ENCODE peak calls at places on chromosomes 3 and 15, in nine cellular contexts. One of them, this sample, is unnamed.

GRCh38 chr3:139540686-139541085 is 1.1 kb upstream of the RBP1 start:
- DNase-seq in Daoy: no peak
- DNase-seq in GM12864: no peak
- DNase-seq in HTR-8/SVneo: no peak
- DNase-seq in cardiac fibroblast: no peak
- DNase-seq in stimulated activated CD8-positive, alpha-beta memory T cell treated with anti-CD3 and anti-CD28 coated beads, Interleukin-4, amount 100 ng/mL, for 1 hour: no peak
- DNase-seq in stimulated activated CD4-positive, alpha-beta T cell treated with anti-CD3 and anti-CD28 coated beads, Interleukin-2, amount 100 ng/mL, for 24 hours: no peak
- DNase-seq in neural crest cell: no peak
- DNase-seq in CD4-positive, alpha-beta T cell: no peak
- DNase-seq in this sample: no peak

GRCh38 chr3:170470063-170471006 is 51.7 kb downstream of the CLDN11 start:
- DNase-seq in Daoy: no peak
- DNase-seq in GM12864: no peak
- DNase-seq in HTR-8/SVneo: no peak
- DNase-seq in cardiac fibroblast: peak
- DNase-seq in stimulated activated CD8-positive, alpha-beta memory T cell treated with anti-CD3 and anti-CD28 coated beads, Interleukin-4, amount 100 ng/mL, for 1 hour: no peak
- DNase-seq in stimulated activated CD4-positive, alpha-beta T cell treated with anti-CD3 and anti-CD28 coated beads, Interleukin-2, amount 100 ng/mL, for 24 hours: no peak
- DNase-seq in neural crest cell: no peak
- DNase-seq in CD4-positive, alpha-beta T cell: no peak
- DNase-seq in this sample: peak

GRCh38 chr3:127894461-127894860 is 20.6 kb upstream of the KBTBD12 start:
- DNase-seq in Daoy: no peak
- DNase-seq in GM12864: no peak
- DNase-seq in HTR-8/SVneo: no peak
- DNase-seq in cardiac fibroblast: peak
- DNase-seq in stimulated activated CD8-positive, alpha-beta memory T cell treated with anti-CD3 and anti-CD28 coated beads, Interleukin-4, amount 100 ng/mL, for 1 hour: no peak
- DNase-seq in stimulated activated CD4-positive, alpha-beta T cell treated with anti-CD3 and anti-CD28 coated beads, Interleukin-2, amount 100 ng/mL, for 24 hours: no peak
- DNase-seq in neural crest cell: no peak
- DNase-seq in CD4-positive, alpha-beta T cell: no peak
- DNase-seq in this sample: no peak

GRCh38 chr15:65957451-65957850 is 88.2 kb downstream of the RAB11A start:
- DNase-seq in Daoy: no peak
- DNase-seq in GM12864: no peak
- DNase-seq in HTR-8/SVneo: no peak
- DNase-seq in cardiac fibroblast: no peak
- DNase-seq in stimulated activated CD8-positive, alpha-beta memory T cell treated with anti-CD3 and anti-CD28 coated beads, Interleukin-4, amount 100 ng/mL, for 1 hour: no peak
- DNase-seq in stimulated activated CD4-positive, alpha-beta T cell treated with anti-CD3 and anti-CD28 coated beads, Interleukin-2, amount 100 ng/mL, for 24 hours: no peak
- DNase-seq in neural crest cell: no peak
- DNase-seq in CD4-positive, alpha-beta T cell: no peak
- DNase-seq in this sample: no peak

GRCh38 chr3:70736009-70736408 is 423.6 kb upstream of the MDFIC2 start:
- DNase-seq in Daoy: no peak
- DNase-seq in GM12864: no peak
- DNase-seq in HTR-8/SVneo: no peak
- DNase-seq in cardiac fibroblast: peak
- DNase-seq in stimulated activated CD8-positive, alpha-beta memory T cell treated with anti-CD3 and anti-CD28 coated beads, Interleukin-4, amount 100 ng/mL, for 1 hour: no peak
- DNase-seq in stimulated activated CD4-positive, alpha-beta T cell treated with anti-CD3 and anti-CD28 coated beads, Interleukin-2, amount 100 ng/mL, for 24 hours: no peak
- DNase-seq in neural crest cell: no peak
- DNase-seq in CD4-positive, alpha-beta T cell: no peak
- DNase-seq in this sample: peak

GRCh38 chr3:39209329-39209970 is 17.1 kb upstream of the XIRP1 start:
- DNase-seq in Daoy: no peak
- DNase-seq in GM12864: no peak
- DNase-seq in HTR-8/SVneo: no peak
- DNase-seq in cardiac fibroblast: no peak
- DNase-seq in stimulated activated CD8-positive, alpha-beta memory T cell treated with anti-CD3 and anti-CD28 coated beads, Interleukin-4, amount 100 ng/mL, for 1 hour: no peak
- DNase-seq in stimulated activated CD4-positive, alpha-beta T cell treated with anti-CD3 and anti-CD28 coated beads, Interleukin-2, amount 100 ng/mL, for 24 hours: no peak
- DNase-seq in neural crest cell: no peak
- DNase-seq in CD4-positive, alpha-beta T cell: no peak
- DNase-seq in this sample: no peak

GRCh38 chr3:146646251-146646650 is 41.1 kb upstream of the PLSCR5 start:
- DNase-seq in Daoy: no peak
- DNase-seq in GM12864: no peak
- DNase-seq in HTR-8/SVneo: no peak
- DNase-seq in cardiac fibroblast: no peak
- DNase-seq in stimulated activated CD8-positive, alpha-beta memory T cell treated with anti-CD3 and anti-CD28 coated beads, Interleukin-4, amount 100 ng/mL, for 1 hour: no peak
- DNase-seq in stimulated activated CD4-positive, alpha-beta T cell treated with anti-CD3 and anti-CD28 coated beads, Interleukin-2, amount 100 ng/mL, for 24 hours: no peak
- DNase-seq in neural crest cell: no peak
- DNase-seq in CD4-positive, alpha-beta T cell: no peak
- DNase-seq in this sample: no peak

GRCh38 chr15:60477991-60478632 is 830 bp downstream of the ICE2 start:
- DNase-seq in Daoy: peak
- DNase-seq in GM12864: no peak
- DNase-seq in HTR-8/SVneo: peak
- DNase-seq in cardiac fibroblast: peak
- DNase-seq in stimulated activated CD8-positive, alpha-beta memory T cell treated with anti-CD3 and anti-CD28 coated beads, Interleukin-4, amount 100 ng/mL, for 1 hour: no peak
- DNase-seq in stimulated activated CD4-positive, alpha-beta T cell treated with anti-CD3 and anti-CD28 coated beads, Interleukin-2, amount 100 ng/mL, for 24 hours: no peak
- DNase-seq in neural crest cell: no peak
- DNase-seq in CD4-positive, alpha-beta T cell: no peak
- DNase-seq in this sample: peak

GRCh38 chr15:62899090-62899493 is 143.5 kb upstream of the TPM1 start:
- DNase-seq in Daoy: peak
- DNase-seq in GM12864: no peak
- DNase-seq in HTR-8/SVneo: no peak
- DNase-seq in cardiac fibroblast: no peak
- DNase-seq in stimulated activated CD8-positive, alpha-beta memory T cell treated with anti-CD3 and anti-CD28 coated beads, Interleukin-4, amount 100 ng/mL, for 1 hour: no peak
- DNase-seq in stimulated activated CD4-positive, alpha-beta T cell treated with anti-CD3 and anti-CD28 coated beads, Interleukin-2, amount 100 ng/mL, for 24 hours: no peak
- DNase-seq in neural crest cell: no peak
- DNase-seq in CD4-positive, alpha-beta T cell: no peak
- DNase-seq in this sample: peak

GRCh38 chr15:26298010-26298661 is 435.0 kb upstream of the ATP10A start:
- DNase-seq in Daoy: no peak
- DNase-seq in GM12864: no peak
- DNase-seq in HTR-8/SVneo: no peak
- DNase-seq in cardiac fibroblast: no peak
- DNase-seq in stimulated activated CD8-positive, alpha-beta memory T cell treated with anti-CD3 and anti-CD28 coated beads, Interleukin-4, amount 100 ng/mL, for 1 hour: no peak
- DNase-seq in stimulated activated CD4-positive, alpha-beta T cell treated with anti-CD3 and anti-CD28 coated beads, Interleukin-2, amount 100 ng/mL, for 24 hours: no peak
- DNase-seq in neural crest cell: no peak
- DNase-seq in CD4-positive, alpha-beta T cell: no peak
- DNase-seq in this sample: no peak

GRCh38 chr3:27423463-27423862 is 54.3 kb upstream of the NEK10 start:
- DNase-seq in Daoy: peak
- DNase-seq in GM12864: no peak
- DNase-seq in HTR-8/SVneo: peak
- DNase-seq in cardiac fibroblast: peak
- DNase-seq in stimulated activated CD8-positive, alpha-beta memory T cell treated with anti-CD3 and anti-CD28 coated beads, Interleukin-4, amount 100 ng/mL, for 1 hour: no peak
- DNase-seq in stimulated activated CD4-positive, alpha-beta T cell treated with anti-CD3 and anti-CD28 coated beads, Interleukin-2, amount 100 ng/mL, for 24 hours: no peak
- DNase-seq in neural crest cell: no peak
- DNase-seq in CD4-positive, alpha-beta T cell: no peak
- DNase-seq in this sample: peak

GRCh38 chr3:172312006-172312405 is 136.2 kb downstream of the GHSR start:
- DNase-seq in Daoy: no peak
- DNase-seq in GM12864: no peak
- DNase-seq in HTR-8/SVneo: no peak
- DNase-seq in cardiac fibroblast: no peak
- DNase-seq in stimulated activated CD8-positive, alpha-beta memory T cell treated with anti-CD3 and anti-CD28 coated beads, Interleukin-4, amount 100 ng/mL, for 1 hour: no peak
- DNase-seq in stimulated activated CD4-positive, alpha-beta T cell treated with anti-CD3 and anti-CD28 coated beads, Interleukin-2, amount 100 ng/mL, for 24 hours: no peak
- DNase-seq in neural crest cell: no peak
- DNase-seq in CD4-positive, alpha-beta T cell: no peak
- DNase-seq in this sample: peak

GRCh38 chr15:56244237-56244810 is 645 bp upstream of the RFX7 start:
- DNase-seq in Daoy: peak
- DNase-seq in GM12864: no peak
- DNase-seq in HTR-8/SVneo: peak
- DNase-seq in cardiac fibroblast: peak
- DNase-seq in stimulated activated CD8-positive, alpha-beta memory T cell treated with anti-CD3 and anti-CD28 coated beads, Interleukin-4, amount 100 ng/mL, for 1 hour: no peak
- DNase-seq in stimulated activated CD4-positive, alpha-beta T cell treated with anti-CD3 and anti-CD28 coated beads, Interleukin-2, amount 100 ng/mL, for 24 hours: peak
- DNase-seq in neural crest cell: peak
- DNase-seq in CD4-positive, alpha-beta T cell: peak
- DNase-seq in this sample: peak

GRCh38 chr15:95284933-95285401 is 1045.5 kb upstream of the NR2F2 start:
- DNase-seq in Daoy: no peak
- DNase-seq in GM12864: no peak
- DNase-seq in HTR-8/SVneo: no peak
- DNase-seq in cardiac fibroblast: peak
- DNase-seq in stimulated activated CD8-positive, alpha-beta memory T cell treated with anti-CD3 and anti-CD28 coated beads, Interleukin-4, amount 100 ng/mL, for 1 hour: no peak
- DNase-seq in stimulated activated CD4-positive, alpha-beta T cell treated with anti-CD3 and anti-CD28 coated beads, Interleukin-2, amount 100 ng/mL, for 24 hours: no peak
- DNase-seq in neural crest cell: no peak
- DNase-seq in CD4-positive, alpha-beta T cell: no peak
- DNase-seq in this sample: peak

GRCh38 chr3:132318451-132318850 is 1.2 kb downstream of the ACP3 start:
- DNase-seq in Daoy: peak
- DNase-seq in GM12864: no peak
- DNase-seq in HTR-8/SVneo: no peak
- DNase-seq in cardiac fibroblast: peak
- DNase-seq in stimulated activated CD8-positive, alpha-beta memory T cell treated with anti-CD3 and anti-CD28 coated beads, Interleukin-4, amount 100 ng/mL, for 1 hour: no peak
- DNase-seq in stimulated activated CD4-positive, alpha-beta T cell treated with anti-CD3 and anti-CD28 coated beads, Interleukin-2, amount 100 ng/mL, for 24 hours: no peak
- DNase-seq in neural crest cell: no peak
- DNase-seq in CD4-positive, alpha-beta T cell: no peak
- DNase-seq in this sample: no peak

GRCh38 chr3:125319765-125320164 is 55.4 kb downstream of the ZNF148 start:
- DNase-seq in Daoy: no peak
- DNase-seq in GM12864: no peak
- DNase-seq in HTR-8/SVneo: no peak
- DNase-seq in cardiac fibroblast: no peak
- DNase-seq in stimulated activated CD8-positive, alpha-beta memory T cell treated with anti-CD3 and anti-CD28 coated beads, Interleukin-4, amount 100 ng/mL, for 1 hour: no peak
- DNase-seq in stimulated activated CD4-positive, alpha-beta T cell treated with anti-CD3 and anti-CD28 coated beads, Interleukin-2, amount 100 ng/mL, for 24 hours: no peak
- DNase-seq in neural crest cell: no peak
- DNase-seq in CD4-positive, alpha-beta T cell: no peak
- DNase-seq in this sample: no peak

This sample was measured in AG10803.